ENCODE peak calls at places on chromosome X, in seven cellular contexts. One of them, this sample, is unnamed.

GRCh38 chrX:87409113-87409841 is 108.3 kb upstream of the KLHL4 start:
- DNase-seq in HCT116: no peak
- DNase-seq in type B pancreatic cell: no peak
- DNase-seq in Peyer's patch: no peak
- DNase-seq in right lobe of liver: peak; percentile 43
- DNase-seq in GM23338: no peak
- DNase-seq in astrocyte of the spinal cord: peak; percentile 96
- DNase-seq in this sample: no peak

GRCh38 chrX:14913241-14913640 is 40.0 kb downstream of the MOSPD2 start:
- DNase-seq in HCT116: no peak
- DNase-seq in type B pancreatic cell: no peak
- DNase-seq in Peyer's patch: no peak
- DNase-seq in right lobe of liver: no peak
- DNase-seq in GM23338: no peak
- DNase-seq in astrocyte of the spinal cord: peak; percentile 43
- DNase-seq in this sample: no peak

GRCh38 chrX:74521961-74522833 is 92.2 kb downstream of the RLIM start:
- DNase-seq in HCT116: no peak
- DNase-seq in type B pancreatic cell: no peak
- DNase-seq in Peyer's patch: no peak
- DNase-seq in right lobe of liver: no peak
- DNase-seq in GM23338: no peak
- DNase-seq in astrocyte of the spinal cord: peak; percentile 30
- DNase-seq in this sample: no peak

GRCh38 chrX:15033909-15034308 is 160.7 kb downstream of the MOSPD2 start:
- DNase-seq in HCT116: no peak
- DNase-seq in type B pancreatic cell: no peak
- DNase-seq in Peyer's patch: no peak
- DNase-seq in right lobe of liver: no peak
- DNase-seq in GM23338: no peak
- DNase-seq in astrocyte of the spinal cord: no peak
- DNase-seq in this sample: no peak

GRCh38 chrX:109270580-109271484 is 211.1 kb downstream of the GUCY2F start:
- DNase-seq in HCT116: peak; percentile 13
- DNase-seq in type B pancreatic cell: no peak
- DNase-seq in Peyer's patch: no peak
- DNase-seq in right lobe of liver: no peak
- DNase-seq in GM23338: no peak
- DNase-seq in astrocyte of the spinal cord: peak; percentile 60
- DNase-seq in this sample: no peak

GRCh38 chrX:111507931-111508330 is 3.5 kb upstream of the SERTM2 start:
- DNase-seq in HCT116: no peak
- DNase-seq in type B pancreatic cell: no peak
- DNase-seq in Peyer's patch: no peak
- DNase-seq in right lobe of liver: no peak
- DNase-seq in GM23338: no peak
- DNase-seq in astrocyte of the spinal cord: no peak
- DNase-seq in this sample: no peak

GRCh38 chrX:22969416-22969815 is 30.3 kb upstream of the DDX53 start:
- DNase-seq in HCT116: no peak
- DNase-seq in type B pancreatic cell: no peak
- DNase-seq in Peyer's patch: no peak
- DNase-seq in right lobe of liver: no peak
- DNase-seq in GM23338: no peak
- DNase-seq in astrocyte of the spinal cord: no peak
- DNase-seq in this sample: no peak

GRCh38 chrX:41781500-41781899 is 57.5 kb downstream of the GPR82 start:
- DNase-seq in HCT116: peak; percentile 31
- DNase-seq in type B pancreatic cell: no peak
- DNase-seq in Peyer's patch: no peak
- DNase-seq in right lobe of liver: no peak
- DNase-seq in GM23338: peak; percentile 62
- DNase-seq in astrocyte of the spinal cord: peak; percentile 46
- DNase-seq in this sample: no peak

GRCh38 chrX:26083093-26083492 is 55.0 kb upstream of the MAGEB18 start:
- DNase-seq in HCT116: no peak
- DNase-seq in type B pancreatic cell: no peak
- DNase-seq in Peyer's patch: no peak
- DNase-seq in right lobe of liver: no peak
- DNase-seq in GM23338: no peak
- DNase-seq in astrocyte of the spinal cord: no peak
- DNase-seq in this sample: no peak
- TF ChIP-seq CTCF in HCT116: no peak
- TF ChIP-seq CTCF in type B pancreatic cell: no peak
- TF ChIP-seq CTCF in Peyer's patch: no peak
- TF ChIP-seq CTCF in right lobe of liver: no peak
- TF ChIP-seq CTCF in GM23338: no peak
- TF ChIP-seq CTCF in astrocyte of the spinal cord: no peak
- TF ChIP-seq CTCF in this sample: no peak

GRCh38 chrX:77694491-77694890 is 91.5 kb downstream of the ATRX start:
- DNase-seq in HCT116: no peak
- DNase-seq in type B pancreatic cell: no peak
- DNase-seq in Peyer's patch: no peak
- DNase-seq in right lobe of liver: no peak
- DNase-seq in GM23338: no peak
- DNase-seq in astrocyte of the spinal cord: no peak
- DNase-seq in this sample: no peak
- TF ChIP-seq CTCF in HCT116: no peak
- TF ChIP-seq CTCF in type B pancreatic cell: no peak
- TF ChIP-seq CTCF in Peyer's patch: no peak
- TF ChIP-seq CTCF in right lobe of liver: no peak
- TF ChIP-seq CTCF in GM23338: no peak
- TF ChIP-seq CTCF in astrocyte of the spinal cord: no peak
- TF ChIP-seq CTCF in this sample: no peak

DNA sequence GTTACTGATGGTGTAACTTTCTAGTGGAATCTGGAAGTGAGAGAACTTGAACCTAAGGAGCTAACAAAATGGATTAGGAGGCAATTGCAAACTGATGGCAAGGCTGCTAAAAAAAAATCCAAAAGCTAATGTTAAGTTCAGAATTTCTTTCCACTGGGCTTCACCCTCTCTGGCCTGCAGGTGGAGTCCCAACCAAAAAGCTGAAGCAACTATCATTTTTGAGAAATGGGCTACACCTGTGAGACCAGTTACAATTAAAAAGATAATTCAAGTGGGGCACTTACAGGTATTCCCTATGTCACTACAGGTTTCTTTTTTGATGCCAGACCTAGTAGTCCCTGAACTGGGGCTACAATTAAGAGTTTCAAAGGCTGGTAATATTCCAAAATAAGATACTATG is 142.1 kb upstream of the FTHL17 start:
- DNase-seq in HCT116: no peak
- DNase-seq in type B pancreatic cell: no peak
- DNase-seq in Peyer's patch: no peak
- DNase-seq in right lobe of liver: no peak
- DNase-seq in GM23338: peak; percentile 27
- DNase-seq in astrocyte of the spinal cord: peak; percentile 15
- DNase-seq in this sample: no peak
- TF ChIP-seq CTCF in HCT116: peak; percentile 19
- TF ChIP-seq CTCF in type B pancreatic cell: peak; percentile 65
- TF ChIP-seq CTCF in Peyer's patch: no peak
- TF ChIP-seq CTCF in right lobe of liver: peak; percentile 55
- TF ChIP-seq CTCF in GM23338: peak; percentile 34
- TF ChIP-seq CTCF in astrocyte of the spinal cord: peak; percentile 60
- TF ChIP-seq CTCF in this sample: peak; percentile 45

DNA sequence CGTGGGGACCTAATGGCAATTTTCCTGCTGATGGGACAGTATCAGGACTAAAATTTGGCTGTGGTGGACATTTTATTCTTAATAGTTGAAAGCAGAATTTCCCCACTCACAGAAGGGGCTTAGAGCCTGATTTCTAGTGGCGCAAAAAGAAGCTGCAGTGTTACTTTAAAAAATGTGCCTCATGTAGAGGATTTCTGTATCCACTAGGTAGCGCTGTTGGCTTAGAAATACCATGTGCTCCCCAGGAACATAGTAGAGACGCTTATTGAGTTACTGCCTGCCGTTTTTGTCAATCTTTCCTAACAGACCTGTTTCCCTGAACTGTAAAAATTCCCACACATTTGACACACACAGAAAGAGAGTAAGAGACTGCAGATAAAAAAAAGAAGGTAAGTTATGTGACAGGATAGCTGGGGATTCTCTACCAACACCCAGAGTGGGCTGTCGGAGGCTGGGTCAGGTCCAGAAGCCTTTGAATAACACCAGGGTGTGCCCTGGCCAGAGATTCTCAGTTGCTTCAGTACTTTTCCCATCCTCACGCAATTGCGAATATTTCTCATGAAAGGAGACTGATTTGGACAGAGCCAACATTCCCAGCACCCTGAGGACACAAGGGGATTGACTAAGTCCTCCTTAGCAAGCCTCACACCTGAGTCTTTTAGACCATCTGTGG is 88.4 kb downstream of the ZXDA start:
- DNase-seq in HCT116: peak; percentile 48
- DNase-seq in type B pancreatic cell: no peak
- DNase-seq in Peyer's patch: no peak
- DNase-seq in right lobe of liver: peak; percentile 40
- DNase-seq in GM23338: peak; percentile 74
- DNase-seq in astrocyte of the spinal cord: peak; percentile 27
- DNase-seq in this sample: no peak
- TF ChIP-seq CTCF in HCT116: peak; percentile 42
- TF ChIP-seq CTCF in type B pancreatic cell: peak; percentile 66
- TF ChIP-seq CTCF in Peyer's patch: peak; percentile 54
- TF ChIP-seq CTCF in right lobe of liver: peak; percentile 70
- TF ChIP-seq CTCF in GM23338: peak; percentile 62
- TF ChIP-seq CTCF in astrocyte of the spinal cord: peak; percentile 31
- TF ChIP-seq CTCF in this sample: peak; percentile 58

GRCh38 chrX:132940727-132941162 is 17.7 kb downstream of the HS6ST2 start:
- DNase-seq in HCT116: peak; percentile 4
- DNase-seq in type B pancreatic cell: no peak
- DNase-seq in Peyer's patch: no peak
- DNase-seq in right lobe of liver: no peak
- DNase-seq in GM23338: peak; percentile 58
- DNase-seq in astrocyte of the spinal cord: no peak
- DNase-seq in this sample: no peak
- TF ChIP-seq CTCF in HCT116: peak; percentile 23
- TF ChIP-seq CTCF in type B pancreatic cell: peak; percentile 68
- TF ChIP-seq CTCF in Peyer's patch: no peak
- TF ChIP-seq CTCF in right lobe of liver: no peak
- TF ChIP-seq CTCF in GM23338: peak; percentile 37
- TF ChIP-seq CTCF in astrocyte of the spinal cord: peak; percentile 25
- TF ChIP-seq CTCF in this sample: peak; percentile 59

GRCh38 chrX:137194164-137194563 is 160.4 kb upstream of the GPR101 start:
- DNase-seq in HCT116: peak; percentile 16
- DNase-seq in type B pancreatic cell: no peak
- DNase-seq in Peyer's patch: no peak
- DNase-seq in right lobe of liver: peak; percentile 36
- DNase-seq in GM23338: peak; percentile 68
- DNase-seq in astrocyte of the spinal cord: peak; percentile 27
- DNase-seq in this sample: peak; percentile 15
- TF ChIP-seq CTCF in HCT116: peak; percentile 46
- TF ChIP-seq CTCF in type B pancreatic cell: peak; percentile 74
- TF ChIP-seq CTCF in Peyer's patch: no peak
- TF ChIP-seq CTCF in right lobe of liver: peak; percentile 74
- TF ChIP-seq CTCF in GM23338: peak; percentile 56
- TF ChIP-seq CTCF in astrocyte of the spinal cord: peak; percentile 61
- TF ChIP-seq CTCF in this sample: peak; percentile 62